ENCODE peak calls at places on chromosomes 12 and 14, in eight cellular contexts. E is HuH-7; I is HEK293T; T is amniotic stem cell; R is small intestine; B is stimulated activated CD4-positive, alpha-beta T cell treated with anti-CD3 and anti-CD28 coated beads, Interleukin-12 subunit alpha, Interleukin-12 subunit beta, amount 100 ng/mL, for 24 hours; C is body of pancreas; N is left colon. L is an unnamed sample.

GRCh38 chr12:571795-572531 is 91.3 kb downstream of the NINJ2 start:
- DNase-seq in E (peak; percentile 53), I (no peak), T (no peak), R (no peak), B (no peak), C (no peak), N (no peak), L (no peak)

GRCh38 chr14:51020024-51020710 is 74.7 kb downstream of the TRIM9 start:
- DNase-seq in E (no peak), I (no peak), T (no peak), R (no peak), B (no peak), C (no peak), N (no peak), L (no peak)

GRCh38 chr12:20472089-20472488 is 103.8 kb downstream of the PDE3A start:
- DNase-seq in E (no peak), I (no peak), T (no peak), R (no peak), B (no peak), C (no peak), N (no peak), L (no peak)

GRCh38 chr12:51049525-51049924 is 1.4 kb downstream of the LETMD1 start:
- DNase-seq in E (no peak), I (no peak), T (no peak), R (no peak), B (no peak), C (no peak), N (no peak), L (no peak)

GRCh38 chr14:102362545-102363181 is at the start of the genes CINP and TECPR2:
- DNase-seq in E (peak; percentile 91), I (peak; percentile 97), T (peak; percentile 92), R (peak; percentile 95), B (peak; percentile 98), C (peak; percentile 99), N (peak; percentile 98), L (peak; percentile 97)

GRCh38 chr12:68871899-68872298 is 61.1 kb downstream of the CPM start:
- DNase-seq in E (peak; percentile 21), I (peak; percentile 14), T (no peak), R (peak; percentile 14), B (no peak), C (no peak), N (no peak), L (no peak)

GRCh38 chr14:54387328-54387727 is 9.5 kb upstream of the CDKN3 start:
- DNase-seq in E (peak; percentile 29), I (no peak), T (no peak), R (peak; percentile 96), B (no peak), C (no peak), N (no peak), L (no peak)

GRCh38 chr12:32776258-32776657 is 20.6 kb upstream of the YARS2 start:
- DNase-seq in E (no peak), I (no peak), T (no peak), R (no peak), B (no peak), C (no peak), N (no peak), L (no peak)

GRCh38 chr12:124675881-124676688 is 108.7 kb upstream of the NCOR2 start:
- DNase-seq in E (no peak), I (no peak), T (no peak), R (no peak), B (no peak), C (no peak), N (no peak), L (no peak)

GRCh38 chr14:38366374-38366773 is 110.5 kb upstream of the CLEC14A start:
- DNase-seq in E (no peak), I (no peak), T (no peak), R (no peak), B (no peak), C (no peak), N (no peak), L (no peak)

GRCh38 chr12:42030588-42030987 is 114.1 kb downstream of the GXYLT1 start:
- DNase-seq in E (no peak), I (no peak), T (no peak), R (no peak), B (no peak), C (no peak), N (no peak), L (no peak)

GRCh38 chr14:75268638-75269550 is 9.7 kb upstream of the FOS start:
- DNase-seq in E (no peak), I (no peak), T (no peak), R (peak; percentile 37), B (no peak), C (peak; percentile 33), N (no peak), L (no peak)

GRCh38 chr14:36655054-36655381 is 6.6 kb upstream of the PAX9 start:
- DNase-seq in E (no peak), I (no peak), T (no peak), R (no peak), B (no peak), C (no peak), N (no peak), L (no peak)

GRCh38 chr12:51863921-51864700 is 15.6 kb upstream of the FIGNL2 start:
- DNase-seq in E (peak; percentile 90), I (no peak), T (no peak), R (peak; percentile 47), B (peak; percentile 32), C (no peak), N (no peak), L (no peak)